ENCODE peak calls at places on chromosome 9, in four cellular contexts. F is K562, T is H1, C is GM12878. A is an unnamed sample.

GRCh38 chr9:83155733-83156132 is 92.8 kb upstream of the RASEF start:
- DNase-seq in F (no peak), T (no peak), C (no peak), A (no peak)

GRCh38 chr9:698276-698675 is 143.2 kb upstream of the DMRT1 start:
- DNase-seq in F (no peak), T (no peak), C (no peak), A (no peak)

GRCh38 chr9:129307227-129307970 is 129.3 kb upstream of the IER5L start:
- DNase-seq in F (no peak), T (no peak), C (no peak), A (no peak)

GRCh38 chr9:129595903-129596540 is 24.9 kb downstream of the C9orf50 start:
- DNase-seq in F (peak), T (no peak), C (no peak), A (no peak)

GRCh38 chr9:69822091-69822750 is 1.6 kb downstream of the CFAP95 start:
- DNase-seq in F (peak), T (no peak), C (no peak), A (no peak)

GRCh38 chr9:94250456-94250855 is 8.6 kb upstream of the ZNF169 start:
- DNase-seq in F (no peak), T (no peak), C (no peak), A (no peak)

GRCh38 chr9:129666575-129666974 is 1.1 kb downstream of the PRRX2 start:
- DNase-seq in F (no peak), T (no peak), C (no peak), A (peak)

GRCh38 chr9:124776952-124777645 is at the start of gene OLFML2A:
- DNase-seq in F (peak), T (no peak), C (no peak), A (peak)

GRCh38 chr9:13552606-13553215 is 273.2 kb upstream of the MPDZ start:
- DNase-seq in F (no peak), T (no peak), C (no peak), A (no peak)

GRCh38 chr9:118268046-118268445 is 563.8 kb downstream of the TLR4 start:
- DNase-seq in F (no peak), T (no peak), C (no peak), A (no peak)

GRCh38 chr9:103617046-103617445 is 477.1 kb upstream of the SMC2 start:
- DNase-seq in F (no peak), T (no peak), C (no peak), A (no peak)

GRCh38 chr9:37667706-37668672 is 17.2 kb downstream of the FRMPD1 start:
- DNase-seq in F (no peak), T (peak), C (no peak), A (no peak)

GRCh38 chr9:114561771-114562170 is 25.8 kb upstream of the ATP6V1G1 start:
- DNase-seq in F (no peak), T (no peak), C (no peak), A (no peak)

GRCh38 chr9:87256973-87257372 is 240.7 kb upstream of the DAPK1 start:
- DNase-seq in F (no peak), T (no peak), C (no peak), A (no peak)

GRCh38 chr9:113463418-113464285 is at the start of gene RGS3:
- DNase-seq in F (peak), T (peak), C (no peak), A (no peak)

GRCh38 chr9:13377286-13377925 is 97.9 kb upstream of the MPDZ start:
- DNase-seq in F (no peak), T (no peak), C (no peak), A (no peak)

GRCh38 chr9:126819482-126819881 is 14.6 kb downstream of the ZBTB43 start:
- DNase-seq in F (no peak), T (no peak), C (no peak), A (no peak)

GRCh38 chr9:18720691-18721090 is 246.7 kb downstream of the ADAMTSL1 start:
- DNase-seq in F (no peak), T (no peak), C (no peak), A (no peak)

GRCh38 chr9:78261403-78262001 is 25.6 kb downstream of the CEP78 start:
- DNase-seq in F (peak), T (no peak), C (no peak), A (peak)
- TF ChIP-seq POLR2AphosphoS5 in F (no peak), T (no peak), C (no peak), A (no peak)

GRCh38 chr9:98861881-98862501 is 54.5 kb downstream of the GALNT12 start:
- DNase-seq in F (no peak), T (no peak), C (no peak), A (no peak)
- TF ChIP-seq NRF1 in F (no peak), T (no peak), C (no peak), A (no peak)

GRCh38 chr9:120902824-120903608 is 23.6 kb downstream of the TRAF1 start:
- DNase-seq in F (no peak), T (no peak), C (no peak), A (no peak)

GRCh38 chr9:120902286-120902685 is 24.3 kb downstream of the TRAF1 start:
- DNase-seq in F (no peak), T (no peak), C (no peak), A (no peak)

GRCh38 chr9:120905794-120906248 is 20.8 kb downstream of the TRAF1 start:
- DNase-seq in F (peak), T (no peak), C (no peak), A (no peak)

GRCh38 chr9:120904061-120904998 is 22.3 kb downstream of the TRAF1 start:
- DNase-seq in F (no peak), T (no peak), C (no peak), A (no peak)

GRCh38 chr9:120904999-120905793 is 21.4 kb downstream of the TRAF1 start:
- DNase-seq in F (peak), T (no peak), C (no peak), A (no peak)
- TF ChIP-seq POLR2AphosphoS5 in F (no peak), T (no peak), C (no peak), A (no peak)

GRCh38 chr9:99353408-99353807 is 131.3 kb downstream of the SEC61B start:
- DNase-seq in F (no peak), T (no peak), C (no peak), A (no peak)
- TF ChIP-seq NRF1 in F (no peak), T (no peak), C (no peak), A (no peak)

GRCh38 chr9:116380496-116380995 is 227.0 kb downstream of the PAPPA start:
- DNase-seq in F (no peak), T (no peak), C (no peak), A (no peak)
- TF ChIP-seq POLR2AphosphoS5 in F (no peak), T (no peak), C (no peak), A (no peak)

DNA sequence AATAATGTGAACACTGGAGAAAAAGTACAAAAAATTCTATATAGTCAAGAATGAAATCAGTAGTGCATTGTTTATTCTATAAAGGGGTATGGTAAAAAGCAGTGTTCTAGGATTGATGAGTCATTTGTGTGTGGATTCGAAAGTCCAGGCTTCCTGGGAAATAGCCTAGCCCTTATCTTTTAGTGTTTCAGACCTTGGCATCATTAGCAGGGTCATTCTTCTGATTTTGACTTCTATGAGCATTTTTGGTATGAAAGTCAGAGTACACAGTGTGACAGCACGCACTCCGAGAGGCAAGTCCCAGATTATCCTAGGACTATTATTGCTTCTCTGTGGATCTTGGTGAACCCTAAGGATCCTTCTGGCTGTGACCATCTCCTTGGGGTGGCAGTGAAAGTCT is 16.9 kb downstream of the PCSK5 start:
- DNase-seq in F (no peak), T (no peak), C (no peak), A (no peak)
- TF ChIP-seq NRF1 in F (no peak), T (no peak), C (no peak), A (no peak)

DNA sequence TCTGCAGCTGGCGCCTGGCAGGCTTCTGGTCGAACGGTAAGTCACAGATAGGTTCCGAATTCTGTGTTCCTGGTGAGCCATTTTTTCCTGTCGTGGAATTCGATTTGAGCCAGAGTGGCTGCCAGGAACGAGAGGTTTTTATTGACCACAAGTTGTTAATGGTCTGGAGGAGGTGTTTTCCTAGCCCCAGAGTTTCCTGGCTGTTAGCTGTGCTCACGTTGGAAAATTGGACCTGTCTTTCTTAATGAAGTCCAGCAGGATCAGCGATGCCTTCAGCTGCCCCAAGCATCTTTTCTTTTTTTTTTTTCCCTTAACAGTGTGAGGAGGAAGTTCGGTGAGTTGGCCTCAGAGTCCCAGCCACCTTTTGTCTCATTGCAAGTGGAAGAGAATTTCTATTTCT is 62.9 kb downstream of the COL5A1 start:
- DNase-seq in F (no peak), T (no peak), C (no peak), A (no peak)
- TF ChIP-seq POLR2AphosphoS5 in F (no peak), T (no peak), C (no peak), A (no peak)

DNA sequence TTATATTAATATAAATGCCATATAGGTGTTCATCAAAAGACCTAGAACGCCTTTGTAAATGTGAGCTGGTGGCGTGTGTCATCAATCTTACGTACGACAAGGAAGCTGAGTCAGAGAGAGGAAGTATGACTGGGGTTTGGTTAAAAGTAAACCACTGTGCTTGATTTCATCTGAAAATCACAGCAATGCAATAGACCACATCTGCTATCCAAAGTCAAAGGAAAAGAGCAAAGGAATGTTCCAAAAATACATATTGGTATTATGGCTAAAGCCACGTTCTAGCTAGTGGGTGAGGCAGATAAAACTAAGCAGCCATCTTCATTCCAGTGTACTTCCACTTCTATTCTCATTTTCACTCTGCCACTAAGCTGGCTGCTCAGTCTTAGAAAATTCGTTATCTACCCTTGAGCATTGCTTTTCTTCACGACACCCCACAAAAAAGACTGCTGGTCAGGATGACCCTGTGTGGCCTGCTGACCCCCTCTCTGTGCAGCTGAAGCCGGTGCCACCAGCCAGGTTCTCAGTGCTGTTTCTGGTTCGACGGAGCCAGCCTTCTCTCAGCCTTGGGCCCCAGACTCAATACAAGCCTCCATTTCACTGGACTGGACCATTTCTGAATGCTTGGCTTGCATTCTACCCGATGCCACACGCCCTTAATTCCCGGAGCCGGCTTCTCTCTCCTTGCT is 23.8 kb downstream of the SHC3 start:
- DNase-seq in F (no peak), T (no peak), C (no peak), A (no peak)
- TF ChIP-seq NRF1 in F (no peak), T (no peak), C (no peak), A (no peak)

A was measured in SK-N-SH.